ENCODE peak calls at places on chromosomes 12 and 14, in four cellular contexts. R is keratinocyte, L is mammary epithelial cell, K is GM23248. Q is an unnamed sample.

GRCh38 chr12:1795785-1796514 is 24.4 kb upstream of the LRTM2 start:
- DNase-seq in R (peak; percentile 41), K (peak; percentile 95), L (peak; percentile 77), Q (peak; percentile 83)

GRCh38 chr12:14577344-14577743 is 9.7 kb upstream of the PLBD1 start:
- DNase-seq in R (no peak), K (peak; percentile 13), L (peak; percentile 67), Q (no peak)

GRCh38 chr12:1796515-1797010 is 23.8 kb upstream of the LRTM2 start:
- DNase-seq in R (no peak), K (peak; percentile 66), L (no peak), Q (no peak)

GRCh38 chr12:81530352-81530751 is 228.8 kb downstream of the PPFIA2 start:
- DNase-seq in K (no peak), R (no peak), L (no peak), Q (peak; percentile 3)

GRCh38 chr14:63224196-63224595 is 20.0 kb downstream of the RHOJ start:
- DNase-seq in R (no peak), L (no peak), K (no peak), Q (no peak)

GRCh38 chr12:111640498-111640897 is 41.4 kb upstream of the ATXN2 start:
- DNase-seq in R (no peak), K (no peak), L (no peak), Q (no peak)

GRCh38 chr12:111686574-111687105 is 787 bp downstream of the ACAD10 start:
- DNase-seq in L (no peak), K (peak; percentile 64), R (no peak), Q (peak; percentile 12)

GRCh38 chr12:114679452-114679875 is 4.5 kb downstream of the TBX3 start:
- DNase-seq in L (peak; percentile 58), R (no peak), K (peak; percentile 25), Q (no peak)

GRCh38 chr12:132445884-132446471 is 44.0 kb upstream of the FBRSL1 start:
- DNase-seq in L (no peak), K (peak; percentile 82), R (peak; percentile 66), Q (peak; percentile 34)

GRCh38 chr12:77167801-77168200 is 102.4 kb upstream of the E2F7 start:
- DNase-seq in L (peak; percentile 18), K (peak; percentile 54), R (no peak), Q (no peak)

GRCh38 chr14:24565766-24566165 is 10.3 kb downstream of the CTSG start:
- DNase-seq in R (no peak), K (no peak), L (no peak), Q (no peak)

GRCh38 chr12:107817250-107817649 is 42.7 kb downstream of the ASCL4 start:
- DNase-seq in R (no peak), K (no peak), L (no peak), Q (no peak)
- H3K9me3 ChIP-seq in R (peaks cover 2% of the 10 kb centered on the region), K (no peaks in the 10 kb centered on the region), L (peaks cover 10% of the 10 kb centered on the region), Q (peaks cover 25% of the 10 kb centered on the region)

DNA sequence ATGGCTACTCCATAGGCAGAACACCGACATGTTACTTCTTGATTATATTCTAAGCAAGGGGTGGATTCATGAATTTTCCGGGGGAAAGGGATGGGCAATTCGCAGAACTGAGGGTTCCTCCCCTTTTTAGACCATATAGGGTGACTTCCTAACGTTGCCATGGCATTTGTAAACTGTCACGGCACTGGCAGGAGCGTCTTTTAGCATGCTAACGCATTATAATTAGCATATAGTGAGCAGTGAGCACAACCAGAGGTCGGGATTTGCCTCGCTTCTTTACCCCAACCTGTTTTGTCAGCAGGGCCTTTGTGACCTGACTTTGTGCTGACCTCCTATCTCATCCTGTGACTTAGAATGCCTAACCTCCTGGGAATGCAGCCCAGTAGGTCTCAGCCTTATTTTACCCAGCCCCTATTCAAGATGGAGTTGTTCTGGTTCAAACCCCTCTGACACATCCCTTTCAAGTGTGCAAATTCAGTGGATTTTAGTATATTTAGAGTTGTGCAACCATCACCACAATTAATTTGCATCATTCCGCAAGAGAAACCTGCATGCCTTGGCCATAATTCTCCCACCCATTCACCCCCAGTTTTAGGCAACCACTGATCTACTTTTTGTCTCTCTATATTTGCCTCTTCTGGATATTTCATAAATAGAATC is 27.4 kb downstream of the PALS1 start:
- DNase-seq in K (no peak), L (no peak), R (no peak), Q (peak; percentile 67)
- H3K79me2 ChIP-seq in K (peaks cover 100% of the 10 kb centered on the region), L (peaks cover 89% of the 10 kb centered on the region), R (peaks cover 63% of the 10 kb centered on the region), Q (peaks cover 3% of the 10 kb centered on the region)

GRCh38 chr14:100810861-100811461 is 15.0 kb upstream of the MEG3 start:
- DNase-seq in R (no peak), L (no peak), K (no peak), Q (no peak)

GRCh38 chr14:100813291-100813690 is 12.6 kb upstream of the MEG3 start:
- DNase-seq in R (no peak), L (no peak), K (no peak), Q (no peak)

GRCh38 chr14:100807979-100808734 is 17.8 kb upstream of the MEG3 start:
- DNase-seq in L (no peak), K (no peak), R (no peak), Q (no peak)

GRCh38 chr14:100807496-100807895 is 18.4 kb upstream of the MEG3 start:
- DNase-seq in R (no peak), K (no peak), L (no peak), Q (no peak)

DNA sequence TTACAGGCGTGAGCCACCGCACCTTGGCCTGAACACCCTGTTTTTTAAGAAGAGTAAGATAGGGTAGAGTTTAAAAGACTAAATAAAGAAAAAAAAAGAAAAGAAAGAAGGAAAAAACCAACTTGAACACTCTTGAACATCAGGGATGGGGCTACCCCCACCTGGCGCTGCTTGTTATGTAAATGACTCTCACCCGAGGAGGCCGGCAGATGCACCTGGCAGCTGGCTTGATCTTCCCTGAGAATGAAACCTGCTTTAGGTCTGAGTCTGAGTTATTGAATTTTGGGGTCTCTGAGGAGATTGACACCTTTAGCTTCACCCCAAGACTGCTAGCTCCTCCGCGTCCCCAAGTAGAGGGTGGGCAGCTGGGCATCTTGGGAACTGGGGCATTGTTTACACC is 15.5 kb upstream of the MEG3 start:
- DNase-seq in L (no peak), K (no peak), R (no peak), Q (no peak)
- H3K9me3 ChIP-seq in L (peaks cover 16% of the 10 kb centered on the region), K (no peaks in the 10 kb centered on the region), R (peaks cover 16% of the 10 kb centered on the region), Q (peaks cover 47% of the 10 kb centered on the region)

DNA sequence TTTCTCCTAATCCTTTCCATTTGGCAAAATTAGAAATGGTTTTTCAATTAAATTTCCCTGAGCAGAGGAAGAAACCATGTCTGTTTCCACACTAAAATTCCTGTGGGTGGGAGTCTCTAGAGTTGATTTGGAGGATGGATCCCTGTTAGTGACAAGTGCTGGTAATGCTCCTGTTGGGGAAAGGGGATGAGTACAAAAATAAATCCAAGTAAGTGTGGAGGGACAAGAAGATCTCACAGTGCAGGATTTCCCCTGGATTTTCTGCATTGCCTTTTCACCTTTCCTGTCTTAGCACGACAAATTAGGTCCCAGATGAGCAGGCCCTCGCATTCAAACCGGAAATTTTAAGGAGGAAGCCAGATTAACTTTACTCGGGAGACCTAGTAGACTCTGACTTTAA is 107.5 kb downstream of the DAD1 start:
- DNase-seq in R (no peak), L (no peak), K (no peak), Q (no peak)
- H3K79me2 ChIP-seq in R (no peaks in the 10 kb centered on the region), L (no peaks in the 10 kb centered on the region), K (no peaks in the 10 kb centered on the region), Q (no peaks in the 10 kb centered on the region)